ENCODE peak calls at places on chromosomes 7 and 10, in seven cellular contexts. S, U, E, K, X, C and V are unnamed samples.

GRCh38 chr7:90945104-90945752 is 319.0 kb upstream of the FZD1 start:
- DNase-seq in S (no peak), U (no peak), E (no peak), K (no peak), X (no peak), C (no peak), V (no peak)

GRCh38 chr7:4713183-4713784 is 31.2 kb downstream of the FOXK1 start:
- DNase-seq in S (peak; percentile 73), U (no peak), E (no peak), K (no peak), X (no peak), C (no peak), V (no peak)

GRCh38 chr10:117603726-117604125 is 61.2 kb downstream of the EMX2 start:
- DNase-seq in S (no peak), U (no peak), E (no peak), K (no peak), X (no peak), C (no peak), V (no peak)

GRCh38 chr7:100626530-100627237 is 14.3 kb downstream of the MOSPD3 start:
- DNase-seq in S (peak; percentile 96), U (peak; percentile 82), E (no peak), K (peak; percentile 59), X (peak; percentile 79), C (peak; percentile 77), V (peak; percentile 16)

GRCh38 chr10:112934193-112934592 is 15.9 kb upstream of the TCF7L2 start:
- DNase-seq in S (no peak), U (no peak), E (no peak), K (no peak), X (no peak), C (no peak), V (no peak)

GRCh38 chr7:40810274-40810673 is 675.5 kb downstream of the SUGCT start:
- DNase-seq in S (no peak), U (no peak), E (no peak), K (no peak), X (no peak), C (no peak), V (no peak)

GRCh38 chr7:107528461-107528860 is 35.3 kb downstream of the COG5 start:
- DNase-seq in S (no peak), U (no peak), E (no peak), K (peak; percentile 16), X (no peak), C (no peak), V (no peak)

GRCh38 chr10:90579602-90580242 is 278.1 kb downstream of the HTR7 start:
- DNase-seq in S (no peak), U (no peak), E (no peak), K (no peak), X (no peak), C (no peak), V (no peak)

GRCh38 chr10:122659651-122660050 is 40.0 kb downstream of the C10orf120 start:
- DNase-seq in S (no peak), U (no peak), E (no peak), K (no peak), X (no peak), C (no peak), V (no peak)

GRCh38 chr7:130872756-130873448 is 138.9 kb upstream of the KLF14 start:
- DNase-seq in S (no peak), U (no peak), E (no peak), K (no peak), X (no peak), C (no peak), V (no peak)

GRCh38 chr7:140060788-140061606 is 1.8 kb downstream of the PARP12 start:
- DNase-seq in S (no peak), U (no peak), E (no peak), K (peak; percentile 44), X (no peak), C (no peak), V (no peak)

GRCh38 chr7:157587051-157587450 is 250.2 kb downstream of the DNAJB6 start:
- DNase-seq in S (no peak), U (no peak), E (no peak), K (no peak), X (no peak), C (no peak), V (no peak)

GRCh38 chr10:31011660-31012022 is 20.0 kb downstream of the ZNF438 start:
- DNase-seq in S (no peak), U (no peak), E (no peak), K (no peak), X (no peak), C (no peak), V (no peak)

GRCh38 chr10:117652228-117653169 is 110.0 kb downstream of the EMX2 start:
- DNase-seq in S (no peak), U (no peak), E (no peak), K (no peak), X (no peak), C (no peak), V (no peak)

GRCh38 chr7:48052748-48053147 is 17.4 kb downstream of the C7orf57 start:
- DNase-seq in S (no peak), U (peak; percentile 17), E (no peak), K (no peak), X (no peak), C (no peak), V (no peak)

GRCh38 chr7:26187380-26188290 is 12.9 kb downstream of the HNRNPA2B1 start:
- DNase-seq in S (no peak), U (no peak), E (no peak), K (no peak), X (no peak), C (no peak), V (no peak)

GRCh38 chr10:95247200-95247880 is 43.5 kb downstream of the PDLIM1 start:
- DNase-seq in S (no peak), U (no peak), E (no peak), K (peak; percentile 81), X (no peak), C (no peak), V (no peak)

GRCh38 chr10:18737236-18737635 is 78.0 kb downstream of the ARL5B start:
- DNase-seq in S (no peak), U (no peak), E (no peak), K (no peak), X (no peak), C (no peak), V (no peak)

GRCh38 chr7:47654672-47655340 is 72.9 kb upstream of the TNS3 start:
- DNase-seq in S (no peak), U (no peak), E (no peak), K (peak; percentile 38), X (no peak), C (no peak), V (no peak)

GRCh38 chr7:145539910-145540309 is 576.7 kb upstream of the CNTNAP2 start:
- DNase-seq in S (no peak), U (no peak), E (no peak), K (no peak), X (no peak), C (no peak), V (no peak)

GRCh38 chr10:15106352-15107013 is 9.3 kb downstream of the RPP38 start:
- DNase-seq in S (peak; percentile 59), U (peak; percentile 63), E (peak; percentile 72), K (no peak), X (peak; percentile 58), C (peak; percentile 34), V (no peak)

GRCh38 chr10:49158399-49158798 is 24.6 kb upstream of the FAM170B start:
- DNase-seq in S (no peak), U (no peak), E (no peak), K (no peak), X (no peak), C (no peak), V (no peak)

GRCh38 chr10:51934373-51934772 is 235.0 kb upstream of the CSTF2T start:
- DNase-seq in S (no peak), U (no peak), E (no peak), K (no peak), X (no peak), C (no peak), V (no peak)

GRCh38 chr10:6920072-6921019 is 340.3 kb upstream of the PRKCQ start:
- DNase-seq in S (peak; percentile 79), U (peak; percentile 75), E (no peak), K (no peak), X (peak; percentile 66), C (peak; percentile 52), V (no peak)

GRCh38 chr7:114156178-114156577 is 237.4 kb upstream of the PPP1R3A start:
- DNase-seq in S (no peak), U (no peak), E (no peak), K (no peak), X (no peak), C (no peak), V (no peak)

GRCh38 chr10:129562487-129562886 is 95.4 kb downstream of the MGMT start:
- DNase-seq in S (no peak), U (no peak), E (no peak), K (no peak), X (no peak), C (no peak), V (no peak)

GRCh38 chr10:25504838-25505237 is 330.0 kb downstream of the GPR158 start:
- DNase-seq in S (no peak), U (no peak), E (no peak), K (no peak), X (no peak), C (no peak), V (no peak)

GRCh38 chr7:27170936-27171635 is 3.0 kb downstream of the HOXA10 start:
- DNase-seq in S (no peak), U (no peak), E (no peak), K (no peak), X (no peak), C (no peak), V (no peak)

GRCh38 chr7:156474241-156474743 is 166.3 kb upstream of the RNF32 start:
- DNase-seq in S (no peak), U (no peak), E (no peak), K (peak; percentile 41), X (no peak), C (no peak), V (no peak)

GRCh38 chr10:128043259-128044045 is 82.8 kb downstream of the MKI67 start:
- DNase-seq in S (no peak), U (no peak), E (no peak), K (no peak), X (no peak), C (no peak), V (no peak)

GRCh38 chr7:95758187-95758586 is 14.2 kb upstream of the DYNC1I1 start:
- DNase-seq in S (no peak), U (no peak), E (no peak), K (no peak), X (no peak), C (no peak), V (no peak)

GRCh38 chr7:74525881-74526280 is 72.2 kb downstream of the GTF2IRD1 start:
- DNase-seq in S (no peak), U (no peak), E (no peak), K (no peak), X (no peak), C (no peak), V (no peak)

GRCh38 chr10:19772958-19773357 is 43.3 kb upstream of the PLXDC2 start:
- DNase-seq in S (no peak), U (no peak), E (no peak), K (no peak), X (no peak), C (no peak), V (no peak)

GRCh38 chr7:127504715-127505114 is 80.7 kb downstream of the GCC1 start:
- DNase-seq in S (peak; percentile 22), U (no peak), E (no peak), K (no peak), X (peak; percentile 7), C (no peak), V (no peak)

GRCh38 chr10:76492678-76493472 is 1061.5 kb downstream of the LRMDA start:
- DNase-seq in S (no peak), U (no peak), E (no peak), K (no peak), X (no peak), C (no peak), V (no peak)

GRCh38 chr10:132538790-132539421 is 1.3 kb downstream of the INPP5A start:
- DNase-seq in S (no peak), U (no peak), E (no peak), K (no peak), X (no peak), C (no peak), V (no peak)